ENCODE peak calls at places on chromosomes 7 and 10, in eight cellular contexts. One of them, this sample, is unnamed. For H3K4me1, the result is how much of the 10 kb centered on the place peaks cover.

GRCh38 chr7:94289071-94289470 is 105.6 kb upstream of the COL1A2 start:
- DNase-seq in spleen: no peak
- DNase-seq in prostate gland: peak
- DNase-seq in SK-N-SH: peak
- DNase-seq in endothelial cell of umbilical vein: peak
- DNase-seq in transverse colon: peak
- DNase-seq in sigmoid colon: peak
- DNase-seq in GM23338: peak
- DNase-seq in this sample: peak

GRCh38 chr7:158316466-158317031 is 271.1 kb downstream of the PTPRN2 start:
- DNase-seq in GM23338: no peak
- DNase-seq in transverse colon: no peak
- DNase-seq in SK-N-SH: no peak
- DNase-seq in spleen: no peak
- DNase-seq in prostate gland: no peak
- DNase-seq in sigmoid colon: no peak
- DNase-seq in endothelial cell of umbilical vein: no peak
- DNase-seq in this sample: no peak

GRCh38 chr10:7558036-7558435 is 108.7 kb downstream of the ITIH5 start:
- DNase-seq in GM23338: no peak
- DNase-seq in spleen: no peak
- DNase-seq in endothelial cell of umbilical vein: no peak
- DNase-seq in sigmoid colon: no peak
- DNase-seq in transverse colon: no peak
- DNase-seq in SK-N-SH: no peak
- DNase-seq in prostate gland: no peak
- DNase-seq in this sample: no peak

GRCh38 chr7:84196007-84196551 is 1.5 kb upstream of the SEMA3A start:
- DNase-seq in transverse colon: no peak
- DNase-seq in SK-N-SH: no peak
- DNase-seq in spleen: no peak
- DNase-seq in prostate gland: no peak
- DNase-seq in endothelial cell of umbilical vein: no peak
- DNase-seq in GM23338: peak
- DNase-seq in sigmoid colon: no peak
- DNase-seq in this sample: no peak

GRCh38 chr7:32218741-32219283 is 148.6 kb upstream of the PDE1C start:
- DNase-seq in transverse colon: no peak
- DNase-seq in sigmoid colon: no peak
- DNase-seq in prostate gland: no peak
- DNase-seq in GM23338: no peak
- DNase-seq in SK-N-SH: no peak
- DNase-seq in spleen: no peak
- DNase-seq in endothelial cell of umbilical vein: no peak
- DNase-seq in this sample: no peak

GRCh38 chr7:142470336-142470830 is 212.5 kb upstream of the PRSS58 start:
- DNase-seq in prostate gland: no peak
- DNase-seq in GM23338: no peak
- DNase-seq in endothelial cell of umbilical vein: no peak
- DNase-seq in transverse colon: no peak
- DNase-seq in sigmoid colon: no peak
- DNase-seq in spleen: no peak
- DNase-seq in SK-N-SH: no peak
- DNase-seq in this sample: no peak

GRCh38 chr10:2980791-2981360 is 86.5 kb upstream of the PFKP start:
- DNase-seq in spleen: no peak
- DNase-seq in GM23338: no peak
- DNase-seq in sigmoid colon: no peak
- DNase-seq in endothelial cell of umbilical vein: no peak
- DNase-seq in SK-N-SH: no peak
- DNase-seq in prostate gland: no peak
- DNase-seq in transverse colon: no peak
- DNase-seq in this sample: no peak

GRCh38 chr7:40024841-40025240 is 74.8 kb downstream of the CDK13 start:
- DNase-seq in SK-N-SH: no peak
- DNase-seq in sigmoid colon: no peak
- DNase-seq in GM23338: no peak
- DNase-seq in transverse colon: no peak
- DNase-seq in spleen: no peak
- DNase-seq in endothelial cell of umbilical vein: no peak
- DNase-seq in prostate gland: no peak
- DNase-seq in this sample: no peak

DNA sequence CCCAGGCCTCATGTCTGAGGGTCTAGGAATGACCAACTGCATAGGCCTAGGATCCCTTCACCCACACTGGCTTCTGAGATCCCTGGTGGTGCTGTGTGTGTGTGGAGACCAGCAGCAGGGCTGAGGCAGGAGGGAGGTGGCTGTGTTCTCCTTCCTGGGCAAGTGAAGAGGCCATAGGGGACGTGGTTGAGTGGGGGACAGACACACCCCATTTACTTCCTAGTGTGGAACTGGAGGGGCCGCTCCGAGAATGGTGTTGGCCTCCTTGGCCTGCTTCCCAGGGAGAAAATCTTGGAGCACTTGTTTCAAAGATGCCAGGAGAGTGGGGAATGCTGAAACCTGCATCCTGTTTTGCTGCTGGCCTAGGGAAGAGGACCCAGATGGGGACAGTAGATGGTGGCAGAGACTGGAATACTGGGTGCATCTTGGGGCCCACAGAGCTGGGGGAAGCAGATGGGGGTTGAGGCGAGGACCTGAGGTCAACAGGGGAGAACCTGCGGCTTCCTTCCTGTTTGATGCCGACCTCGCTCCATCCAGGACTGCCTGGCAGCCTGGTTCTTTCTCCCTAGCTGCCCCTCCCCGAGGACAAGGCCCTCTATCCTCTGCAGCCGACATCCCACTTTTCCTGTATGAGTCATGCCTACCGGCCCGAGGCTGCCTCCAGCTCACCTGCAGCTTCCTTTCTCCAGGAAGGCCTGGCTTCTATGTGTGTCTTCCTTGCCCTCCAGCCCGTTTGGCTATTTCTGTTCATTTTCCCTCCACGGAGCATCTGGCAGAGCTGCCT is 19.2 kb downstream of the UBTD1 start:
- DNase-seq in sigmoid colon: no peak
- DNase-seq in prostate gland: no peak
- DNase-seq in spleen: peak
- DNase-seq in GM23338: peak
- DNase-seq in transverse colon: no peak
- DNase-seq in endothelial cell of umbilical vein: peak
- DNase-seq in SK-N-SH: peak
- DNase-seq in this sample: no peak
- TF ChIP-seq POLR2AphosphoS5 in sigmoid colon: no peak
- TF ChIP-seq POLR2AphosphoS5 in prostate gland: no peak
- TF ChIP-seq POLR2AphosphoS5 in spleen: no peak
- TF ChIP-seq POLR2AphosphoS5 in GM23338: no peak
- TF ChIP-seq POLR2AphosphoS5 in transverse colon: no peak
- TF ChIP-seq POLR2AphosphoS5 in endothelial cell of umbilical vein: peak
- TF ChIP-seq POLR2AphosphoS5 in SK-N-SH: no peak
- TF ChIP-seq POLR2AphosphoS5 in this sample: no peak

GRCh38 chr7:130881091-130881798 is 147.2 kb upstream of the KLF14 start:
- DNase-seq in spleen: no peak
- DNase-seq in SK-N-SH: no peak
- DNase-seq in transverse colon: no peak
- DNase-seq in prostate gland: no peak
- DNase-seq in GM23338: no peak
- DNase-seq in sigmoid colon: no peak
- DNase-seq in endothelial cell of umbilical vein: no peak
- DNase-seq in this sample: peak
- H3K4me1 ChIP-seq in spleen: half or more
- H3K4me1 ChIP-seq in SK-N-SH: under half
- H3K4me1 ChIP-seq in transverse colon: under half
- H3K4me1 ChIP-seq in prostate gland: under half
- H3K4me1 ChIP-seq in GM23338: under half
- H3K4me1 ChIP-seq in sigmoid colon: under half
- H3K4me1 ChIP-seq in endothelial cell of umbilical vein: under half
- H3K4me1 ChIP-seq in this sample: half or more

GRCh38 chr10:75406158-75407065 is 4.8 kb upstream of the ZNF503 start:
- DNase-seq in GM23338: peak
- DNase-seq in SK-N-SH: no peak
- DNase-seq in sigmoid colon: no peak
- DNase-seq in prostate gland: no peak
- DNase-seq in transverse colon: no peak
- DNase-seq in endothelial cell of umbilical vein: no peak
- DNase-seq in spleen: no peak
- DNase-seq in this sample: no peak

GRCh38 chr10:75404335-75405200 is 3.0 kb upstream of the ZNF503 start:
- DNase-seq in GM23338: peak
- DNase-seq in transverse colon: peak
- DNase-seq in prostate gland: peak
- DNase-seq in spleen: no peak
- DNase-seq in endothelial cell of umbilical vein: no peak
- DNase-seq in sigmoid colon: no peak
- DNase-seq in SK-N-SH: peak
- DNase-seq in this sample: no peak

GRCh38 chr10:75407296-75407715 is 5.7 kb upstream of the ZNF503 start:
- DNase-seq in GM23338: peak
- DNase-seq in endothelial cell of umbilical vein: no peak
- DNase-seq in sigmoid colon: no peak
- DNase-seq in SK-N-SH: no peak
- DNase-seq in transverse colon: no peak
- DNase-seq in spleen: no peak
- DNase-seq in prostate gland: peak
- DNase-seq in this sample: no peak

GRCh38 chr10:75404023-75404334 is 2.4 kb upstream of the ZNF503 start:
- DNase-seq in endothelial cell of umbilical vein: no peak
- DNase-seq in SK-N-SH: no peak
- DNase-seq in prostate gland: no peak
- DNase-seq in spleen: no peak
- DNase-seq in transverse colon: no peak
- DNase-seq in GM23338: no peak
- DNase-seq in sigmoid colon: no peak
- DNase-seq in this sample: no peak

DNA sequence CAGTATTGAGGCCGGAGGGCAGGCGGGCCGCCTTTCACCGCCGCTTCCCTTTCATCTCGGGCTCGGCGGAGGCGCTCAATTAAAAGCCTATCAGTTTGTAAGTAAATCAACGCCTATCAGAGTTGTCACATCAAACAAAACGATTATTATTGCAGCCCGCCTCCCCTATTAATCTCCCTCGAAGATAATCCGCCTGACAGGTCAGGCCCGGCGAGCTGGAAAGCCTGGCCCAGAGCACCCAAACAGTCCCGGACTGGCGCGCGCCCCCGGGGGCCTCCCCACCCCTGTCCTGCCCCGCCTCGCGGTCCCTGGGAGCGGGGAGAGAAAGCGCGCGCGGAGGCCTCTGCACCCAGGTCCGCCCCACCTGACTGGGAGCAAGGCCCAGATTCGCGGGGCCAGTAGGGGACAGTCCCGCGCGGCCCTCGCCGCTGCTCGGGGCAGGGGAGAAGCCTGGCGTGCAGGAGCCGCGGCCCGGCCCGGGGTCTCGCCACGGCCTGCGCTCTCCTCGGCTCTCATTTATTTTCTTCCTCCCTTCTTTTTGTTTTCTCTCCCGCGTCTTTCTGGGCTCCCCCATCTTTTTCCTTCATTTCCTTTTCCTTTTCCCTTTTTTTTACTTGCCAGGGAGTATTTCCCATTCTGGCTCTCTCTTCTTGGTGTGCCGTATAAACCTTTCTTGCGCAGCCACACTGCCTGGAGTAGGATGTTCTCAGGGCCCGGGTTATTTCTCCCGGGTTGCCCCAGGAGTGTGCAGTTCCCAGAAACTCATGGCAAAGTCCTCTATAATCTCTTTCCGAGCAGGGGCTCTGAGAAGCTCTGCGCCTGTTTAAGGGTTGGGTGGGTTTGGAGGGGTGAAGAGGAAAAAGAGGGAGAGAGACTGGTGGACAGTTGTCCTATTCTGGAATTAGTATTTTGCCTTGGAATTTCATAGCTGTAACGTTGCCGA is 3.9 kb upstream of the ZNF503 start:
- DNase-seq in endothelial cell of umbilical vein: no peak
- DNase-seq in GM23338: peak
- DNase-seq in transverse colon: peak
- DNase-seq in SK-N-SH: peak
- DNase-seq in prostate gland: peak
- DNase-seq in spleen: no peak
- DNase-seq in sigmoid colon: no peak
- DNase-seq in this sample: no peak
- TF ChIP-seq POLR2AphosphoS5 in endothelial cell of umbilical vein: no peak
- TF ChIP-seq POLR2AphosphoS5 in GM23338: no peak
- TF ChIP-seq POLR2AphosphoS5 in transverse colon: no peak
- TF ChIP-seq POLR2AphosphoS5 in SK-N-SH: no peak
- TF ChIP-seq POLR2AphosphoS5 in prostate gland: peak
- TF ChIP-seq POLR2AphosphoS5 in spleen: no peak
- TF ChIP-seq POLR2AphosphoS5 in sigmoid colon: no peak
- TF ChIP-seq POLR2AphosphoS5 in this sample: no peak

GRCh38 chr7:1925349-1925748 is 255.3 kb downstream of the ELFN1 start:
- DNase-seq in prostate gland: no peak
- DNase-seq in sigmoid colon: no peak
- DNase-seq in endothelial cell of umbilical vein: no peak
- DNase-seq in transverse colon: no peak
- DNase-seq in SK-N-SH: no peak
- DNase-seq in spleen: peak
- DNase-seq in GM23338: peak
- DNase-seq in this sample: no peak

GRCh38 chr7:1926908-1927306 is 256.8 kb downstream of the ELFN1 start:
- DNase-seq in transverse colon: no peak
- DNase-seq in spleen: no peak
- DNase-seq in SK-N-SH: no peak
- DNase-seq in GM23338: no peak
- DNase-seq in prostate gland: no peak
- DNase-seq in endothelial cell of umbilical vein: no peak
- DNase-seq in sigmoid colon: no peak
- DNase-seq in this sample: no peak

GRCh38 chr7:1924185-1924817 is 254.2 kb downstream of the ELFN1 start:
- DNase-seq in endothelial cell of umbilical vein: no peak
- DNase-seq in spleen: no peak
- DNase-seq in transverse colon: no peak
- DNase-seq in sigmoid colon: no peak
- DNase-seq in prostate gland: no peak
- DNase-seq in SK-N-SH: no peak
- DNase-seq in GM23338: no peak
- DNase-seq in this sample: no peak

GRCh38 chr7:1927942-1928341 is 257.9 kb downstream of the ELFN1 start:
- DNase-seq in SK-N-SH: no peak
- DNase-seq in GM23338: no peak
- DNase-seq in spleen: peak
- DNase-seq in endothelial cell of umbilical vein: no peak
- DNase-seq in prostate gland: no peak
- DNase-seq in transverse colon: no peak
- DNase-seq in sigmoid colon: no peak
- DNase-seq in this sample: no peak

GRCh38 chr7:1925973-1926907 is 256.2 kb downstream of the ELFN1 start:
- DNase-seq in sigmoid colon: no peak
- DNase-seq in spleen: no peak
- DNase-seq in SK-N-SH: no peak
- DNase-seq in endothelial cell of umbilical vein: peak
- DNase-seq in transverse colon: no peak
- DNase-seq in GM23338: no peak
- DNase-seq in prostate gland: no peak
- DNase-seq in this sample: no peak
- H3K4me1 ChIP-seq in sigmoid colon: under half
- H3K4me1 ChIP-seq in spleen: under half
- H3K4me1 ChIP-seq in SK-N-SH: under half
- H3K4me1 ChIP-seq in endothelial cell of umbilical vein: under half
- H3K4me1 ChIP-seq in transverse colon: under half
- H3K4me1 ChIP-seq in GM23338: under half
- H3K4me1 ChIP-seq in prostate gland: under half
- H3K4me1 ChIP-seq in this sample: under half

GRCh38 chr10:99659031-99659867 is at the start of gene ENTPD7:
- DNase-seq in SK-N-SH: peak
- DNase-seq in GM23338: peak
- DNase-seq in spleen: peak
- DNase-seq in sigmoid colon: peak
- DNase-seq in endothelial cell of umbilical vein: peak
- DNase-seq in prostate gland: peak
- DNase-seq in transverse colon: peak
- DNase-seq in this sample: peak
- TF ChIP-seq POLR2AphosphoS5 in SK-N-SH: peak
- TF ChIP-seq POLR2AphosphoS5 in GM23338: peak
- TF ChIP-seq POLR2AphosphoS5 in spleen: peak
- TF ChIP-seq POLR2AphosphoS5 in sigmoid colon: no peak
- TF ChIP-seq POLR2AphosphoS5 in endothelial cell of umbilical vein: peak
- TF ChIP-seq POLR2AphosphoS5 in prostate gland: peak
- TF ChIP-seq POLR2AphosphoS5 in transverse colon: peak
- TF ChIP-seq POLR2AphosphoS5 in this sample: peak